ENCODE peak calls at places on chromosomes 11 and 22, in seven cellular contexts. One of them, this sample, is unnamed.

GRCh38 chr22:23638611-23639010 is 6.5 kb upstream of the DRICH1 start:
- DNase-seq in body of pancreas: no peak
- DNase-seq in DND-41: no peak
- DNase-seq in neural progenitor cell: no peak
- DNase-seq in RWPE2: no peak
- DNase-seq in sigmoid colon: no peak
- DNase-seq in pancreas: no peak
- DNase-seq in this sample: no peak

GRCh38 chr22:40757071-40757470 is 62.1 kb downstream of the SLC25A17 start:
- DNase-seq in neural progenitor cell: no peak
- DNase-seq in body of pancreas: no peak
- DNase-seq in RWPE2: no peak
- DNase-seq in pancreas: no peak
- DNase-seq in sigmoid colon: no peak
- DNase-seq in DND-41: no peak
- DNase-seq in this sample: no peak

GRCh38 chr11:76268498-76268897 is 62.2 kb upstream of the WNT11 start:
- DNase-seq in body of pancreas: no peak
- DNase-seq in sigmoid colon: no peak
- DNase-seq in DND-41: no peak
- DNase-seq in pancreas: no peak
- DNase-seq in neural progenitor cell: no peak
- DNase-seq in RWPE2: no peak
- DNase-seq in this sample: no peak

GRCh38 chr11:9759519-9760179 is 95.8 kb downstream of the SWAP70 start:
- DNase-seq in pancreas: peak; percentile 70
- DNase-seq in RWPE2: peak; percentile 96
- DNase-seq in DND-41: peak; percentile 87
- DNase-seq in neural progenitor cell: no peak
- DNase-seq in sigmoid colon: peak; percentile 94
- DNase-seq in body of pancreas: peak; percentile 59
- DNase-seq in this sample: peak; percentile 65

GRCh38 chr11:83007909-83008580 is 63.7 kb downstream of the RAB30 start:
- DNase-seq in sigmoid colon: no peak
- DNase-seq in body of pancreas: peak; percentile 61
- DNase-seq in DND-41: no peak
- DNase-seq in RWPE2: no peak
- DNase-seq in neural progenitor cell: peak; percentile 84
- DNase-seq in pancreas: peak; percentile 78
- DNase-seq in this sample: peak; percentile 73

GRCh38 chr22:24515025-24515338 is 19.9 kb downstream of the UPB1 start:
- DNase-seq in DND-41: no peak
- DNase-seq in body of pancreas: no peak
- DNase-seq in RWPE2: no peak
- DNase-seq in pancreas: no peak
- DNase-seq in neural progenitor cell: no peak
- DNase-seq in sigmoid colon: no peak
- DNase-seq in this sample: no peak

GRCh38 chr11:1223346-1224108 is 661 bp downstream of the MUC5B start:
- DNase-seq in sigmoid colon: peak; percentile 57
- DNase-seq in pancreas: peak; percentile 70
- DNase-seq in neural progenitor cell: no peak
- DNase-seq in DND-41: no peak
- DNase-seq in body of pancreas: no peak
- DNase-seq in RWPE2: peak; percentile 56
- DNase-seq in this sample: no peak

GRCh38 chr11:14789879-14790484 is 102.0 kb downstream of the CYP2R1 start:
- DNase-seq in body of pancreas: no peak
- DNase-seq in sigmoid colon: no peak
- DNase-seq in pancreas: no peak
- DNase-seq in DND-41: no peak
- DNase-seq in RWPE2: no peak
- DNase-seq in neural progenitor cell: no peak
- DNase-seq in this sample: no peak

DNA sequence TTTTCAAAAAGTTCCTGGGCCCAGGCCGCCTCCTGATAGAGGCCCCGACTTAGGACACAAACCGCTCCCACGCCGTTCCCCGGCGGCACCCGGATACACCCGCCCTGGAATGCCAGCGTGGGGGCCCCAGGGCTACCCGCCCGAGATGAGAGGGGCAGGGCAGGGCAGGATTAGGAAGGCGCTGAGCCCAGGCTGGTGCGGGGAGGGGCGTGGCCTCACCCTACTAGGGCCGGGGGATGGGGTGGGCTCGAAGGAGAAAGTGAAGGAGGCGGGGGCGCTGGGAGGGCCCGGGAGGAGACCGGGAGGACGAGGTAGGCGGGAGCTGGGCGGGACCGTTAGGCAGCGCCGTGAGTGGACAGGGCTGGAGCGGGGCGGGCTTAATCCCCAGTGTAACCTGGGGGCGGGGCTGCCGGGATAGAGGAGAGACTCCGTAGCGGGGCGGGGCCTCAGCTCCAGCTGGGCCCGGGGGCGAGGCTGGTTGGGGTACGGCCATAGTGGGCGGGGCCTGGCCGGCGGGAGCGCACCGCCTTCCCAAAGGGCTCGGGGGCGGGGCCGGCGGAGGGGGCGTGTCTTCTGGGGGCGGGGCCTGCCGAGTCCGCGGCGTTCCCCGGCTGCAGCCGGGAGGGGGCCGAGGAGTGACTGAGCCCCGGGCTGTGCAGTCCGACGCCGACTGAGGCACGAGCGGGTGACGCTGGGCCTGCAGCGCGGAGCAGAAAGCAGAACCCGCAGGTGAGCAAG is at the start of gene CD82:
- DNase-seq in pancreas: peak; percentile 100
- DNase-seq in body of pancreas: peak; percentile 100
- DNase-seq in sigmoid colon: peak; percentile 100
- DNase-seq in RWPE2: peak; percentile 100
- DNase-seq in DND-41: peak; percentile 99
- DNase-seq in neural progenitor cell: peak; percentile 100
- DNase-seq in this sample: peak; percentile 100
- H3K4me1 ChIP-seq in pancreas: peaks cover 32% of the 10 kb centered on the region
- H3K4me1 ChIP-seq in body of pancreas: peaks cover 44% of the 10 kb centered on the region
- H3K4me1 ChIP-seq in sigmoid colon: peaks cover 56% of the 10 kb centered on the region
- H3K4me1 ChIP-seq in RWPE2: peaks cover 48% of the 10 kb centered on the region
- H3K4me1 ChIP-seq in DND-41: peaks cover 64% of the 10 kb centered on the region
- H3K4me1 ChIP-seq in neural progenitor cell: peaks cover 19% of the 10 kb centered on the region
- H3K4me1 ChIP-seq in this sample: peaks cover 65% of the 10 kb centered on the region

GRCh38 chr11:35978173-35978572 is 34.3 kb downstream of the LDLRAD3 start:
- DNase-seq in body of pancreas: no peak
- DNase-seq in sigmoid colon: no peak
- DNase-seq in neural progenitor cell: peak; percentile 26
- DNase-seq in DND-41: no peak
- DNase-seq in pancreas: no peak
- DNase-seq in RWPE2: no peak
- DNase-seq in this sample: no peak

GRCh38 chr11:35978891-35979290 is 35.0 kb downstream of the LDLRAD3 start:
- DNase-seq in DND-41: no peak
- DNase-seq in RWPE2: no peak
- DNase-seq in body of pancreas: no peak
- DNase-seq in sigmoid colon: no peak
- DNase-seq in pancreas: no peak
- DNase-seq in neural progenitor cell: no peak
- DNase-seq in this sample: no peak

GRCh38 chr11:35974878-35975578 is 31.2 kb downstream of the LDLRAD3 start:
- DNase-seq in pancreas: no peak
- DNase-seq in RWPE2: no peak
- DNase-seq in sigmoid colon: no peak
- DNase-seq in DND-41: no peak
- DNase-seq in body of pancreas: no peak
- DNase-seq in neural progenitor cell: no peak
- DNase-seq in this sample: no peak

GRCh38 chr11:35980646-35981402 is 37.0 kb downstream of the LDLRAD3 start:
- DNase-seq in RWPE2: no peak
- DNase-seq in neural progenitor cell: no peak
- DNase-seq in DND-41: no peak
- DNase-seq in body of pancreas: no peak
- DNase-seq in sigmoid colon: no peak
- DNase-seq in pancreas: no peak
- DNase-seq in this sample: no peak

DNA sequence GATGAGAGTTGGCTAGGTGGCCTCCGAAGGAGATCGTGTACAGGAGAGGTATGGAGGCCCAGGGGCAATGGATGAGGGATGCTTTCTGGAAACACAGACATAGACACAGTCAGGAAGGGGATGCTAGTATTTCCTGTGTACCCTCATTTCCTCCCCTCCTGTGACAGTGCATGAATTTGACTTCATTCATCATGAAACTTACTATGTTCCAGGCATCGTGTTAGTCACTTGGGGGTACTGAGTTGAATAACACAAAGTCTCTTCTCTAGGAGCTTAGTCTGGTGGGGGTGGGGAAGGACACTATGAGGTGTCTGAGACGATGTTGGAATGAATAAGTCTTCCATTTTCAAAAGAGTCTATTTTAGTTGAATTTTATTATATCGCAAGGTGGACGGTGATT is 32.6 kb downstream of the LDLRAD3 start:
- DNase-seq in DND-41: no peak
- DNase-seq in pancreas: no peak
- DNase-seq in RWPE2: no peak
- DNase-seq in sigmoid colon: no peak
- DNase-seq in body of pancreas: no peak
- DNase-seq in neural progenitor cell: no peak
- DNase-seq in this sample: no peak
- H3K9me3 ChIP-seq in DND-41: no peaks in the 10 kb centered on the region
- H3K9me3 ChIP-seq in pancreas: no peaks in the 10 kb centered on the region
- H3K9me3 ChIP-seq in RWPE2: no peaks in the 10 kb centered on the region
- H3K9me3 ChIP-seq in sigmoid colon: peaks cover 4% of the 10 kb centered on the region
- H3K9me3 ChIP-seq in body of pancreas: no peaks in the 10 kb centered on the region
- H3K9me3 ChIP-seq in neural progenitor cell: peaks cover 11% of the 10 kb centered on the region
- H3K9me3 ChIP-seq in this sample: peaks cover 8% of the 10 kb centered on the region

DNA sequence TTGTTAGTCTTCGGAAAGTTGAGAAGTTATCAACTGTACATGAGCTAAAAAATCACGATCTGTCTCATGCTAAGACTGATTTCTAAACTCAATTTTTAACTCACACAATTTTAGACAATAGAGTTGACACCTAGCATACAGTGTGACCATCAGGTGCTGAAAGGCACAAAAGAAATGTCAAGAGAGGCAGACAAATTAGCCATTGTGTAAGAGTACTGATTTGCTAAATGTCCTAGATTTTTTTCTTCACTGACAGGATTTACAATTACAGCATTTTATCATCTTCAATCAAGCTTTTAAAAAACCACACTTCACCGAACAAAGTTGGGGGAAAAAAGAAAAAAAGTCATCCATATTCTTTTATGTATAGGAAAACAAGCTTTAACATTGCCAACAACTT is 7.0 kb downstream of the LGR4 start:
- DNase-seq in RWPE2: no peak
- DNase-seq in sigmoid colon: no peak
- DNase-seq in body of pancreas: no peak
- DNase-seq in DND-41: no peak
- DNase-seq in pancreas: no peak
- DNase-seq in neural progenitor cell: no peak
- DNase-seq in this sample: no peak
- H3K4me1 ChIP-seq in RWPE2: peaks cover 79% of the 10 kb centered on the region
- H3K4me1 ChIP-seq in sigmoid colon: peaks cover 54% of the 10 kb centered on the region
- H3K4me1 ChIP-seq in body of pancreas: peaks cover 66% of the 10 kb centered on the region
- H3K4me1 ChIP-seq in DND-41: no peaks in the 10 kb centered on the region
- H3K4me1 ChIP-seq in pancreas: peaks cover 56% of the 10 kb centered on the region
- H3K4me1 ChIP-seq in neural progenitor cell: peaks cover 69% of the 10 kb centered on the region
- H3K4me1 ChIP-seq in this sample: peaks cover 93% of the 10 kb centered on the region

DNA sequence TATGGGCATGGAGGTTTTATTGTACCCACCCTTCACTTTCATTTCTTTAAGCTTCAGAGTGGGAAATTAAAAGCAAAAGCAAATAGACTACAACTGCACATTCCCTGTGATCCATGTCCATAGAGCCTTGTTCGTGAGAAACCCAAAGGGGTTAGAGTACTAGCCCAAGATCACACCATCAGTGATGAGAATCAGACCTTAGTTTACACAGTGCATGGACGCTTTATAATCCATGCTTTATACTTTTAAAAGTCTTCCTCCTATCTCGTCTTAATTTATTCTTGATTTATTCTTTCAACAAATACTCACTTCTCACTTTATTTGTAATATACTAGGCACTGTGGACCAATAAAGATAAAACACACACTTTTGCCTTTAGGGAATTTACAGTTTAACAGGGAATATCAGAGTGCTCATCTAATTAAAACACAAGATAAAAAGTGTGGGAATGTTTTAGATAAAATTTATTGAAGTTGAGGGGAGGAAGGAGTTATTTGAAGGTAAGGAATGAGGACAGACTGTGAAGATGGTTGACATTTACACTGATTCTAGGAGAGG is 40.7 kb downstream of the ADAMTS15 start:
- DNase-seq in sigmoid colon: no peak
- DNase-seq in RWPE2: no peak
- DNase-seq in neural progenitor cell: no peak
- DNase-seq in body of pancreas: no peak
- DNase-seq in pancreas: no peak
- DNase-seq in DND-41: no peak
- DNase-seq in this sample: no peak
- H3K9me3 ChIP-seq in sigmoid colon: no peaks in the 10 kb centered on the region
- H3K9me3 ChIP-seq in RWPE2: no peaks in the 10 kb centered on the region
- H3K9me3 ChIP-seq in neural progenitor cell: no peaks in the 10 kb centered on the region
- H3K9me3 ChIP-seq in body of pancreas: no peaks in the 10 kb centered on the region
- H3K9me3 ChIP-seq in pancreas: no peaks in the 10 kb centered on the region
- H3K9me3 ChIP-seq in DND-41: no peaks in the 10 kb centered on the region
- H3K9me3 ChIP-seq in this sample: no peaks in the 10 kb centered on the region

DNA sequence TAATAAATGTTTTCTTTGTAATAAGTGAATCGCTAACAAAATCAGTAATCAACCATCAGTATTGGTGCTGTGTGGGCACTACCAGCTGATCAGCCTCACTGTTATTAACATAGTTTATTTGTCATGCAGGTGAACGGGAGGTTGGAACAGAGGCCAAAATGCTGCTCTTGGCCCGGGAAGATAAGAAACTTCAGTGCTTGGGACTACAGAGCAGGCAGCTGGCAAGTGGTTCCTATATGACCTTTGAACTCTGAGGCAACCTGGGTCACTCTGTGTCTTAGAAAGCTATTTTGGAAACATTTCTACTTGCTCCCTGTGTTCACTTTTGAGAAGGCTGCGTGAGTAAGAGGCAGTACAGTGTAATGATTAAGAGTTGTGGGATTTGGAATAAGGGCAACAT is 36.5 kb upstream of the DNAJB13 start:
- DNase-seq in body of pancreas: peak; percentile 38
- DNase-seq in pancreas: no peak
- DNase-seq in neural progenitor cell: no peak
- DNase-seq in sigmoid colon: no peak
- DNase-seq in RWPE2: no peak
- DNase-seq in DND-41: no peak
- DNase-seq in this sample: no peak
- H3K4me1 ChIP-seq in body of pancreas: peaks cover 22% of the 10 kb centered on the region
- H3K4me1 ChIP-seq in pancreas: peaks cover 6% of the 10 kb centered on the region
- H3K4me1 ChIP-seq in neural progenitor cell: no peaks in the 10 kb centered on the region
- H3K4me1 ChIP-seq in sigmoid colon: no peaks in the 10 kb centered on the region
- H3K4me1 ChIP-seq in RWPE2: no peaks in the 10 kb centered on the region
- H3K4me1 ChIP-seq in DND-41: no peaks in the 10 kb centered on the region
- H3K4me1 ChIP-seq in this sample: no peaks in the 10 kb centered on the region